ENCODE peak calls at places on chromosome 22, in nine cellular contexts. One of them, this sample, is unnamed.

GRCh38 chr22:20566420-20567260 is 59.2 kb downstream of the MED15 start:
- DNase-seq in stimulated activated CD4-positive, alpha-beta T cell treated with anti-CD3 and anti-CD28 coated beads, Interleukin-12 subunit alpha, Interleukin-12 subunit beta, amount 100 ng/mL, for 48 hours: no peak
- DNase-seq in GM23338: no peak
- DNase-seq in omental fat pad: no peak
- DNase-seq in lower lobe of right lung: no peak
- DNase-seq in GDM1: no peak
- DNase-seq in stimulated activated CD8-positive, alpha-beta memory T cell treated with anti-CD3 and anti-CD28 coated beads, Interleukin-7, amount 100 ng/mL, for 48 hours: no peak
- DNase-seq in cardiac muscle cell: peak
- DNase-seq in SK-N-SH: no peak
- DNase-seq in this sample: no peak

GRCh38 chr22:39724390-39724789 is 153.8 kb downstream of the CACNA1I start:
- DNase-seq in stimulated activated CD4-positive, alpha-beta T cell treated with anti-CD3 and anti-CD28 coated beads, Interleukin-12 subunit alpha, Interleukin-12 subunit beta, amount 100 ng/mL, for 48 hours: no peak
- DNase-seq in GM23338: peak
- DNase-seq in omental fat pad: no peak
- DNase-seq in lower lobe of right lung: no peak
- DNase-seq in GDM1: no peak
- DNase-seq in stimulated activated CD8-positive, alpha-beta memory T cell treated with anti-CD3 and anti-CD28 coated beads, Interleukin-7, amount 100 ng/mL, for 48 hours: no peak
- DNase-seq in cardiac muscle cell: no peak
- DNase-seq in SK-N-SH: no peak
- DNase-seq in this sample: peak

GRCh38 chr22:22827187-22827948 is 60.2 kb upstream of the IGLL5 start:
- DNase-seq in stimulated activated CD4-positive, alpha-beta T cell treated with anti-CD3 and anti-CD28 coated beads, Interleukin-12 subunit alpha, Interleukin-12 subunit beta, amount 100 ng/mL, for 48 hours: no peak
- DNase-seq in GM23338: no peak
- DNase-seq in omental fat pad: no peak
- DNase-seq in lower lobe of right lung: no peak
- DNase-seq in GDM1: no peak
- DNase-seq in stimulated activated CD8-positive, alpha-beta memory T cell treated with anti-CD3 and anti-CD28 coated beads, Interleukin-7, amount 100 ng/mL, for 48 hours: no peak
- DNase-seq in cardiac muscle cell: no peak
- DNase-seq in SK-N-SH: no peak
- DNase-seq in this sample: no peak

GRCh38 chr22:32695451-32695891 is 106.0 kb upstream of the TIMP3 start:
- DNase-seq in stimulated activated CD4-positive, alpha-beta T cell treated with anti-CD3 and anti-CD28 coated beads, Interleukin-12 subunit alpha, Interleukin-12 subunit beta, amount 100 ng/mL, for 48 hours: no peak
- DNase-seq in GM23338: no peak
- DNase-seq in omental fat pad: no peak
- DNase-seq in lower lobe of right lung: no peak
- DNase-seq in GDM1: no peak
- DNase-seq in stimulated activated CD8-positive, alpha-beta memory T cell treated with anti-CD3 and anti-CD28 coated beads, Interleukin-7, amount 100 ng/mL, for 48 hours: no peak
- DNase-seq in cardiac muscle cell: peak
- DNase-seq in SK-N-SH: no peak
- DNase-seq in this sample: no peak

GRCh38 chr22:48394787-48395620 is 1432.7 kb downstream of the BRD1 start:
- DNase-seq in stimulated activated CD4-positive, alpha-beta T cell treated with anti-CD3 and anti-CD28 coated beads, Interleukin-12 subunit alpha, Interleukin-12 subunit beta, amount 100 ng/mL, for 48 hours: no peak
- DNase-seq in GM23338: no peak
- DNase-seq in omental fat pad: no peak
- DNase-seq in lower lobe of right lung: no peak
- DNase-seq in GDM1: no peak
- DNase-seq in stimulated activated CD8-positive, alpha-beta memory T cell treated with anti-CD3 and anti-CD28 coated beads, Interleukin-7, amount 100 ng/mL, for 48 hours: no peak
- DNase-seq in cardiac muscle cell: no peak
- DNase-seq in SK-N-SH: no peak
- DNase-seq in this sample: no peak

GRCh38 chr22:43060213-43060612 is 29.0 kb downstream of the TTLL1 start:
- DNase-seq in stimulated activated CD4-positive, alpha-beta T cell treated with anti-CD3 and anti-CD28 coated beads, Interleukin-12 subunit alpha, Interleukin-12 subunit beta, amount 100 ng/mL, for 48 hours: peak
- DNase-seq in GM23338: peak
- DNase-seq in omental fat pad: no peak
- DNase-seq in lower lobe of right lung: peak
- DNase-seq in GDM1: peak
- DNase-seq in stimulated activated CD8-positive, alpha-beta memory T cell treated with anti-CD3 and anti-CD28 coated beads, Interleukin-7, amount 100 ng/mL, for 48 hours: peak
- DNase-seq in cardiac muscle cell: peak
- DNase-seq in SK-N-SH: peak
- DNase-seq in this sample: peak

GRCh38 chr22:26321469-26321913 is 107.6 kb upstream of the ASPHD2 start:
- DNase-seq in stimulated activated CD4-positive, alpha-beta T cell treated with anti-CD3 and anti-CD28 coated beads, Interleukin-12 subunit alpha, Interleukin-12 subunit beta, amount 100 ng/mL, for 48 hours: no peak
- DNase-seq in GM23338: peak
- DNase-seq in omental fat pad: no peak
- DNase-seq in lower lobe of right lung: no peak
- DNase-seq in GDM1: no peak
- DNase-seq in stimulated activated CD8-positive, alpha-beta memory T cell treated with anti-CD3 and anti-CD28 coated beads, Interleukin-7, amount 100 ng/mL, for 48 hours: no peak
- DNase-seq in cardiac muscle cell: no peak
- DNase-seq in SK-N-SH: no peak
- DNase-seq in this sample: no peak

GRCh38 chr22:47260551-47260950 is 498.1 kb downstream of the TBC1D22A start:
- DNase-seq in stimulated activated CD4-positive, alpha-beta T cell treated with anti-CD3 and anti-CD28 coated beads, Interleukin-12 subunit alpha, Interleukin-12 subunit beta, amount 100 ng/mL, for 48 hours: no peak
- DNase-seq in GM23338: no peak
- DNase-seq in omental fat pad: no peak
- DNase-seq in lower lobe of right lung: no peak
- DNase-seq in GDM1: no peak
- DNase-seq in stimulated activated CD8-positive, alpha-beta memory T cell treated with anti-CD3 and anti-CD28 coated beads, Interleukin-7, amount 100 ng/mL, for 48 hours: no peak
- DNase-seq in cardiac muscle cell: no peak
- DNase-seq in SK-N-SH: no peak
- DNase-seq in this sample: no peak

GRCh38 chr22:38318792-38319773 is 1.9 kb upstream of the CSNK1E start:
- DNase-seq in stimulated activated CD4-positive, alpha-beta T cell treated with anti-CD3 and anti-CD28 coated beads, Interleukin-12 subunit alpha, Interleukin-12 subunit beta, amount 100 ng/mL, for 48 hours: no peak
- DNase-seq in GM23338: peak
- DNase-seq in omental fat pad: no peak
- DNase-seq in lower lobe of right lung: no peak
- DNase-seq in GDM1: no peak
- DNase-seq in stimulated activated CD8-positive, alpha-beta memory T cell treated with anti-CD3 and anti-CD28 coated beads, Interleukin-7, amount 100 ng/mL, for 48 hours: no peak
- DNase-seq in cardiac muscle cell: no peak
- DNase-seq in SK-N-SH: no peak
- DNase-seq in this sample: no peak

GRCh38 chr22:38531251-38531956 is 25.3 kb upstream of the DDX17 start:
- DNase-seq in stimulated activated CD4-positive, alpha-beta T cell treated with anti-CD3 and anti-CD28 coated beads, Interleukin-12 subunit alpha, Interleukin-12 subunit beta, amount 100 ng/mL, for 48 hours: no peak
- DNase-seq in GM23338: no peak
- DNase-seq in omental fat pad: no peak
- DNase-seq in lower lobe of right lung: no peak
- DNase-seq in GDM1: no peak
- DNase-seq in stimulated activated CD8-positive, alpha-beta memory T cell treated with anti-CD3 and anti-CD28 coated beads, Interleukin-7, amount 100 ng/mL, for 48 hours: no peak
- DNase-seq in cardiac muscle cell: no peak
- DNase-seq in SK-N-SH: no peak
- DNase-seq in this sample: peak

GRCh38 chr22:50192825-50193204 is 7.1 kb downstream of the TRABD start:
- DNase-seq in stimulated activated CD4-positive, alpha-beta T cell treated with anti-CD3 and anti-CD28 coated beads, Interleukin-12 subunit alpha, Interleukin-12 subunit beta, amount 100 ng/mL, for 48 hours: no peak
- DNase-seq in GM23338: no peak
- DNase-seq in omental fat pad: no peak
- DNase-seq in lower lobe of right lung: no peak
- DNase-seq in GDM1: no peak
- DNase-seq in stimulated activated CD8-positive, alpha-beta memory T cell treated with anti-CD3 and anti-CD28 coated beads, Interleukin-7, amount 100 ng/mL, for 48 hours: no peak
- DNase-seq in cardiac muscle cell: no peak
- DNase-seq in SK-N-SH: no peak
- DNase-seq in this sample: peak

GRCh38 chr22:39181778-39182177 is 29.3 kb upstream of the CBX7 start:
- DNase-seq in stimulated activated CD4-positive, alpha-beta T cell treated with anti-CD3 and anti-CD28 coated beads, Interleukin-12 subunit alpha, Interleukin-12 subunit beta, amount 100 ng/mL, for 48 hours: no peak
- DNase-seq in GM23338: no peak
- DNase-seq in omental fat pad: no peak
- DNase-seq in lower lobe of right lung: peak
- DNase-seq in GDM1: no peak
- DNase-seq in stimulated activated CD8-positive, alpha-beta memory T cell treated with anti-CD3 and anti-CD28 coated beads, Interleukin-7, amount 100 ng/mL, for 48 hours: no peak
- DNase-seq in cardiac muscle cell: no peak
- DNase-seq in SK-N-SH: no peak
- DNase-seq in this sample: no peak

GRCh38 chr22:22431271-22432220 is 77.0 kb downstream of the ZNF280B start:
- DNase-seq in stimulated activated CD4-positive, alpha-beta T cell treated with anti-CD3 and anti-CD28 coated beads, Interleukin-12 subunit alpha, Interleukin-12 subunit beta, amount 100 ng/mL, for 48 hours: peak
- DNase-seq in GM23338: peak
- DNase-seq in omental fat pad: no peak
- DNase-seq in lower lobe of right lung: peak
- DNase-seq in GDM1: peak
- DNase-seq in stimulated activated CD8-positive, alpha-beta memory T cell treated with anti-CD3 and anti-CD28 coated beads, Interleukin-7, amount 100 ng/mL, for 48 hours: no peak
- DNase-seq in cardiac muscle cell: peak
- DNase-seq in SK-N-SH: peak
- DNase-seq in this sample: peak

GRCh38 chr22:22039286-22040074 is 56.9 kb upstream of the TOP3B start:
- DNase-seq in stimulated activated CD4-positive, alpha-beta T cell treated with anti-CD3 and anti-CD28 coated beads, Interleukin-12 subunit alpha, Interleukin-12 subunit beta, amount 100 ng/mL, for 48 hours: no peak
- DNase-seq in GM23338: no peak
- DNase-seq in omental fat pad: no peak
- DNase-seq in lower lobe of right lung: no peak
- DNase-seq in GDM1: no peak
- DNase-seq in stimulated activated CD8-positive, alpha-beta memory T cell treated with anti-CD3 and anti-CD28 coated beads, Interleukin-7, amount 100 ng/mL, for 48 hours: no peak
- DNase-seq in cardiac muscle cell: no peak
- DNase-seq in SK-N-SH: no peak
- DNase-seq in this sample: no peak

GRCh38 chr22:36868546-36868945 is 7.7 kb downstream of the NCF4 start:
- DNase-seq in stimulated activated CD4-positive, alpha-beta T cell treated with anti-CD3 and anti-CD28 coated beads, Interleukin-12 subunit alpha, Interleukin-12 subunit beta, amount 100 ng/mL, for 48 hours: no peak
- DNase-seq in GM23338: no peak
- DNase-seq in omental fat pad: no peak
- DNase-seq in lower lobe of right lung: no peak
- DNase-seq in GDM1: no peak
- DNase-seq in stimulated activated CD8-positive, alpha-beta memory T cell treated with anti-CD3 and anti-CD28 coated beads, Interleukin-7, amount 100 ng/mL, for 48 hours: no peak
- DNase-seq in cardiac muscle cell: no peak
- DNase-seq in SK-N-SH: no peak
- DNase-seq in this sample: no peak

GRCh38 chr22:50275181-50276055 is 5.2 kb upstream of the MAPK11 start:
- DNase-seq in stimulated activated CD4-positive, alpha-beta T cell treated with anti-CD3 and anti-CD28 coated beads, Interleukin-12 subunit alpha, Interleukin-12 subunit beta, amount 100 ng/mL, for 48 hours: no peak
- DNase-seq in GM23338: no peak
- DNase-seq in omental fat pad: no peak
- DNase-seq in lower lobe of right lung: no peak
- DNase-seq in GDM1: no peak
- DNase-seq in stimulated activated CD8-positive, alpha-beta memory T cell treated with anti-CD3 and anti-CD28 coated beads, Interleukin-7, amount 100 ng/mL, for 48 hours: no peak
- DNase-seq in cardiac muscle cell: no peak
- DNase-seq in SK-N-SH: no peak
- DNase-seq in this sample: no peak

GRCh38 chr22:20229916-20230775 is 38.0 kb downstream of the RTN4R start:
- DNase-seq in stimulated activated CD4-positive, alpha-beta T cell treated with anti-CD3 and anti-CD28 coated beads, Interleukin-12 subunit alpha, Interleukin-12 subunit beta, amount 100 ng/mL, for 48 hours: no peak
- DNase-seq in GM23338: no peak
- DNase-seq in omental fat pad: no peak
- DNase-seq in lower lobe of right lung: no peak
- DNase-seq in GDM1: no peak
- DNase-seq in stimulated activated CD8-positive, alpha-beta memory T cell treated with anti-CD3 and anti-CD28 coated beads, Interleukin-7, amount 100 ng/mL, for 48 hours: no peak
- DNase-seq in cardiac muscle cell: peak
- DNase-seq in SK-N-SH: no peak
- DNase-seq in this sample: no peak

GRCh38 chr22:17366830-17367229 is 2.4 kb upstream of the CECR2 start:
- DNase-seq in stimulated activated CD4-positive, alpha-beta T cell treated with anti-CD3 and anti-CD28 coated beads, Interleukin-12 subunit alpha, Interleukin-12 subunit beta, amount 100 ng/mL, for 48 hours: no peak
- DNase-seq in GM23338: peak
- DNase-seq in omental fat pad: no peak
- DNase-seq in lower lobe of right lung: no peak
- DNase-seq in GDM1: no peak
- DNase-seq in stimulated activated CD8-positive, alpha-beta memory T cell treated with anti-CD3 and anti-CD28 coated beads, Interleukin-7, amount 100 ng/mL, for 48 hours: peak
- DNase-seq in cardiac muscle cell: peak
- DNase-seq in SK-N-SH: peak
- DNase-seq in this sample: no peak

GRCh38 chr22:19106886-19107729 is 15.1 kb downstream of the DGCR2 start:
- DNase-seq in stimulated activated CD4-positive, alpha-beta T cell treated with anti-CD3 and anti-CD28 coated beads, Interleukin-12 subunit alpha, Interleukin-12 subunit beta, amount 100 ng/mL, for 48 hours: no peak
- DNase-seq in GM23338: no peak
- DNase-seq in omental fat pad: no peak
- DNase-seq in lower lobe of right lung: no peak
- DNase-seq in GDM1: no peak
- DNase-seq in stimulated activated CD8-positive, alpha-beta memory T cell treated with anti-CD3 and anti-CD28 coated beads, Interleukin-7, amount 100 ng/mL, for 48 hours: no peak
- DNase-seq in cardiac muscle cell: no peak
- DNase-seq in SK-N-SH: no peak
- DNase-seq in this sample: no peak

GRCh38 chr22:19892249-19892879 is 37.7 kb upstream of the GNB1L start:
- DNase-seq in stimulated activated CD4-positive, alpha-beta T cell treated with anti-CD3 and anti-CD28 coated beads, Interleukin-12 subunit alpha, Interleukin-12 subunit beta, amount 100 ng/mL, for 48 hours: peak
- DNase-seq in GM23338: no peak
- DNase-seq in omental fat pad: no peak
- DNase-seq in lower lobe of right lung: no peak
- DNase-seq in GDM1: no peak
- DNase-seq in stimulated activated CD8-positive, alpha-beta memory T cell treated with anti-CD3 and anti-CD28 coated beads, Interleukin-7, amount 100 ng/mL, for 48 hours: peak
- DNase-seq in cardiac muscle cell: peak
- DNase-seq in SK-N-SH: peak
- DNase-seq in this sample: peak

GRCh38 chr22:48378673-48379072 is 1449.0 kb downstream of the BRD1 start:
- DNase-seq in stimulated activated CD4-positive, alpha-beta T cell treated with anti-CD3 and anti-CD28 coated beads, Interleukin-12 subunit alpha, Interleukin-12 subunit beta, amount 100 ng/mL, for 48 hours: no peak
- DNase-seq in GM23338: no peak
- DNase-seq in omental fat pad: no peak
- DNase-seq in lower lobe of right lung: no peak
- DNase-seq in GDM1: no peak
- DNase-seq in stimulated activated CD8-positive, alpha-beta memory T cell treated with anti-CD3 and anti-CD28 coated beads, Interleukin-7, amount 100 ng/mL, for 48 hours: no peak
- DNase-seq in cardiac muscle cell: no peak
- DNase-seq in SK-N-SH: no peak
- DNase-seq in this sample: no peak

GRCh38 chr22:49600891-49601431 is 226.7 kb downstream of the BRD1 start:
- DNase-seq in stimulated activated CD4-positive, alpha-beta T cell treated with anti-CD3 and anti-CD28 coated beads, Interleukin-12 subunit alpha, Interleukin-12 subunit beta, amount 100 ng/mL, for 48 hours: no peak
- DNase-seq in GM23338: no peak
- DNase-seq in omental fat pad: no peak
- DNase-seq in lower lobe of right lung: peak
- DNase-seq in GDM1: no peak
- DNase-seq in stimulated activated CD8-positive, alpha-beta memory T cell treated with anti-CD3 and anti-CD28 coated beads, Interleukin-7, amount 100 ng/mL, for 48 hours: no peak
- DNase-seq in cardiac muscle cell: no peak
- DNase-seq in SK-N-SH: no peak
- DNase-seq in this sample: no peak

GRCh38 chr22:16967453-16968217 is 40.4 kb downstream of the GAB4 start:
- DNase-seq in stimulated activated CD4-positive, alpha-beta T cell treated with anti-CD3 and anti-CD28 coated beads, Interleukin-12 subunit alpha, Interleukin-12 subunit beta, amount 100 ng/mL, for 48 hours: no peak
- DNase-seq in GM23338: no peak
- DNase-seq in omental fat pad: no peak
- DNase-seq in lower lobe of right lung: no peak
- DNase-seq in GDM1: no peak
- DNase-seq in stimulated activated CD8-positive, alpha-beta memory T cell treated with anti-CD3 and anti-CD28 coated beads, Interleukin-7, amount 100 ng/mL, for 48 hours: no peak
- DNase-seq in cardiac muscle cell: no peak
- DNase-seq in SK-N-SH: no peak
- DNase-seq in this sample: no peak

GRCh38 chr22:26648011-26648497 is 9.3 kb upstream of the MIAT start:
- DNase-seq in stimulated activated CD4-positive, alpha-beta T cell treated with anti-CD3 and anti-CD28 coated beads, Interleukin-12 subunit alpha, Interleukin-12 subunit beta, amount 100 ng/mL, for 48 hours: no peak
- DNase-seq in GM23338: peak
- DNase-seq in omental fat pad: no peak
- DNase-seq in lower lobe of right lung: no peak
- DNase-seq in GDM1: no peak
- DNase-seq in stimulated activated CD8-positive, alpha-beta memory T cell treated with anti-CD3 and anti-CD28 coated beads, Interleukin-7, amount 100 ng/mL, for 48 hours: no peak
- DNase-seq in cardiac muscle cell: no peak
- DNase-seq in SK-N-SH: peak
- DNase-seq in this sample: peak

GRCh38 chr22:26536056-26536761 is 23.9 kb upstream of the TFIP11 start:
- DNase-seq in stimulated activated CD4-positive, alpha-beta T cell treated with anti-CD3 and anti-CD28 coated beads, Interleukin-12 subunit alpha, Interleukin-12 subunit beta, amount 100 ng/mL, for 48 hours: no peak
- DNase-seq in GM23338: no peak
- DNase-seq in omental fat pad: no peak
- DNase-seq in lower lobe of right lung: no peak
- DNase-seq in GDM1: no peak
- DNase-seq in stimulated activated CD8-positive, alpha-beta memory T cell treated with anti-CD3 and anti-CD28 coated beads, Interleukin-7, amount 100 ng/mL, for 48 hours: no peak
- DNase-seq in cardiac muscle cell: no peak
- DNase-seq in SK-N-SH: no peak
- DNase-seq in this sample: peak

GRCh38 chr22:37630839-37631435 is 8.5 kb upstream of the SH3BP1 start:
- DNase-seq in stimulated activated CD4-positive, alpha-beta T cell treated with anti-CD3 and anti-CD28 coated beads, Interleukin-12 subunit alpha, Interleukin-12 subunit beta, amount 100 ng/mL, for 48 hours: no peak
- DNase-seq in GM23338: no peak
- DNase-seq in omental fat pad: no peak
- DNase-seq in lower lobe of right lung: no peak
- DNase-seq in GDM1: no peak
- DNase-seq in stimulated activated CD8-positive, alpha-beta memory T cell treated with anti-CD3 and anti-CD28 coated beads, Interleukin-7, amount 100 ng/mL, for 48 hours: no peak
- DNase-seq in cardiac muscle cell: peak
- DNase-seq in SK-N-SH: no peak
- DNase-seq in this sample: no peak

GRCh38 chr22:30424471-30425326 is 869 bp upstream of the MTFP1 start:
- DNase-seq in stimulated activated CD4-positive, alpha-beta T cell treated with anti-CD3 and anti-CD28 coated beads, Interleukin-12 subunit alpha, Interleukin-12 subunit beta, amount 100 ng/mL, for 48 hours: no peak
- DNase-seq in GM23338: peak
- DNase-seq in omental fat pad: no peak
- DNase-seq in lower lobe of right lung: no peak
- DNase-seq in GDM1: no peak
- DNase-seq in stimulated activated CD8-positive, alpha-beta memory T cell treated with anti-CD3 and anti-CD28 coated beads, Interleukin-7, amount 100 ng/mL, for 48 hours: no peak
- DNase-seq in cardiac muscle cell: no peak
- DNase-seq in SK-N-SH: no peak
- DNase-seq in this sample: peak

GRCh38 chr22:50705219-50705691 is 32.6 kb downstream of the SHANK3 start:
- DNase-seq in stimulated activated CD4-positive, alpha-beta T cell treated with anti-CD3 and anti-CD28 coated beads, Interleukin-12 subunit alpha, Interleukin-12 subunit beta, amount 100 ng/mL, for 48 hours: no peak
- DNase-seq in GM23338: peak
- DNase-seq in omental fat pad: no peak
- DNase-seq in lower lobe of right lung: peak
- DNase-seq in GDM1: no peak
- DNase-seq in stimulated activated CD8-positive, alpha-beta memory T cell treated with anti-CD3 and anti-CD28 coated beads, Interleukin-7, amount 100 ng/mL, for 48 hours: no peak
- DNase-seq in cardiac muscle cell: peak
- DNase-seq in SK-N-SH: peak
- DNase-seq in this sample: no peak

GRCh38 chr22:37388538-37388937 is 38.7 kb downstream of the ELFN2 start:
- DNase-seq in stimulated activated CD4-positive, alpha-beta T cell treated with anti-CD3 and anti-CD28 coated beads, Interleukin-12 subunit alpha, Interleukin-12 subunit beta, amount 100 ng/mL, for 48 hours: no peak
- DNase-seq in GM23338: no peak
- DNase-seq in omental fat pad: no peak
- DNase-seq in lower lobe of right lung: no peak
- DNase-seq in GDM1: no peak
- DNase-seq in stimulated activated CD8-positive, alpha-beta memory T cell treated with anti-CD3 and anti-CD28 coated beads, Interleukin-7, amount 100 ng/mL, for 48 hours: no peak
- DNase-seq in cardiac muscle cell: no peak
- DNase-seq in SK-N-SH: no peak
- DNase-seq in this sample: no peak

GRCh38 chr22:23395476-23396361 is 184.4 kb downstream of the IGLL1 start:
- DNase-seq in stimulated activated CD4-positive, alpha-beta T cell treated with anti-CD3 and anti-CD28 coated beads, Interleukin-12 subunit alpha, Interleukin-12 subunit beta, amount 100 ng/mL, for 48 hours: no peak
- DNase-seq in GM23338: no peak
- DNase-seq in omental fat pad: no peak
- DNase-seq in lower lobe of right lung: peak
- DNase-seq in GDM1: no peak
- DNase-seq in stimulated activated CD8-positive, alpha-beta memory T cell treated with anti-CD3 and anti-CD28 coated beads, Interleukin-7, amount 100 ng/mL, for 48 hours: no peak
- DNase-seq in cardiac muscle cell: no peak
- DNase-seq in SK-N-SH: no peak
- DNase-seq in this sample: no peak

GRCh38 chr22:48636746-48637145 is 1190.9 kb downstream of the BRD1 start:
- DNase-seq in stimulated activated CD4-positive, alpha-beta T cell treated with anti-CD3 and anti-CD28 coated beads, Interleukin-12 subunit alpha, Interleukin-12 subunit beta, amount 100 ng/mL, for 48 hours: no peak
- DNase-seq in GM23338: no peak
- DNase-seq in omental fat pad: no peak
- DNase-seq in lower lobe of right lung: no peak
- DNase-seq in GDM1: no peak
- DNase-seq in stimulated activated CD8-positive, alpha-beta memory T cell treated with anti-CD3 and anti-CD28 coated beads, Interleukin-7, amount 100 ng/mL, for 48 hours: no peak
- DNase-seq in cardiac muscle cell: no peak
- DNase-seq in SK-N-SH: no peak
- DNase-seq in this sample: no peak

This sample was measured in NAMALWA.